ENCODE peak calls at places on chromosomes 1 and 21, in eight cellular contexts. One of them, this sample, is unnamed.

GRCh38 chr1:11046625-11047365 is at the start of gene MASP2:
- DNase-seq in CD4-positive, alpha-beta memory T cell: no peak
- DNase-seq in PC-3: no peak
- DNase-seq in HCT116: no peak
- DNase-seq in OCI-LY7: no peak
- DNase-seq in left ventricle myocardium inferior: no peak
- DNase-seq in sigmoid colon: peak; percentile 58
- DNase-seq in mucosa of descending colon: no peak
- DNase-seq in this sample: no peak

GRCh38 chr1:151619489-151620093 is 7.7 kb downstream of the SNX27 start:
- DNase-seq in sigmoid colon: no peak
- DNase-seq in HCT116: no peak
- DNase-seq in CD4-positive, alpha-beta memory T cell: no peak
- DNase-seq in PC-3: peak; percentile 75
- DNase-seq in left ventricle myocardium inferior: no peak
- DNase-seq in OCI-LY7: no peak
- DNase-seq in mucosa of descending colon: no peak
- DNase-seq in this sample: no peak

GRCh38 chr1:143665606-143666005 is 306.2 kb downstream of the FAM72C start:
- DNase-seq in mucosa of descending colon: no peak
- DNase-seq in HCT116: no peak
- DNase-seq in PC-3: no peak
- DNase-seq in OCI-LY7: no peak
- DNase-seq in left ventricle myocardium inferior: no peak
- DNase-seq in CD4-positive, alpha-beta memory T cell: no peak
- DNase-seq in sigmoid colon: no peak
- DNase-seq in this sample: no peak

GRCh38 chr21:31986035-31986856 is 113.4 kb downstream of the HUNK start:
- DNase-seq in PC-3: no peak
- DNase-seq in OCI-LY7: no peak
- DNase-seq in sigmoid colon: no peak
- DNase-seq in mucosa of descending colon: no peak
- DNase-seq in HCT116: no peak
- DNase-seq in left ventricle myocardium inferior: no peak
- DNase-seq in CD4-positive, alpha-beta memory T cell: no peak
- DNase-seq in this sample: no peak

GRCh38 chr1:100928128-100928527 is 32.2 kb downstream of the SLC30A7 start:
- DNase-seq in mucosa of descending colon: no peak
- DNase-seq in PC-3: no peak
- DNase-seq in sigmoid colon: no peak
- DNase-seq in CD4-positive, alpha-beta memory T cell: no peak
- DNase-seq in OCI-LY7: no peak
- DNase-seq in HCT116: no peak
- DNase-seq in left ventricle myocardium inferior: no peak
- DNase-seq in this sample: no peak

GRCh38 chr1:233025156-233025555 is 74.7 kb downstream of the NTPCR start:
- DNase-seq in sigmoid colon: no peak
- DNase-seq in CD4-positive, alpha-beta memory T cell: no peak
- DNase-seq in HCT116: no peak
- DNase-seq in OCI-LY7: peak; percentile 8
- DNase-seq in PC-3: peak; percentile 67
- DNase-seq in mucosa of descending colon: peak; percentile 83
- DNase-seq in left ventricle myocardium inferior: peak; percentile 36
- DNase-seq in this sample: peak; percentile 47

GRCh38 chr21:45778686-45779085 is 135.2 kb downstream of the PCBP3 start:
- DNase-seq in CD4-positive, alpha-beta memory T cell: no peak
- DNase-seq in OCI-LY7: no peak
- DNase-seq in PC-3: no peak
- DNase-seq in mucosa of descending colon: no peak
- DNase-seq in sigmoid colon: no peak
- DNase-seq in HCT116: no peak
- DNase-seq in left ventricle myocardium inferior: no peak
- DNase-seq in this sample: no peak

GRCh38 chr1:65812065-65812464 is 19.4 kb downstream of the PDE4B start:
- DNase-seq in sigmoid colon: no peak
- DNase-seq in left ventricle myocardium inferior: peak; percentile 12
- DNase-seq in OCI-LY7: no peak
- DNase-seq in mucosa of descending colon: peak; percentile 37
- DNase-seq in CD4-positive, alpha-beta memory T cell: no peak
- DNase-seq in PC-3: peak; percentile 82
- DNase-seq in HCT116: peak; percentile 45
- DNase-seq in this sample: no peak

GRCh38 chr1:29478046-29478791 is 241.9 kb downstream of the PTPRU start:
- DNase-seq in PC-3: no peak
- DNase-seq in sigmoid colon: peak; percentile 58
- DNase-seq in HCT116: no peak
- DNase-seq in left ventricle myocardium inferior: no peak
- DNase-seq in CD4-positive, alpha-beta memory T cell: no peak
- DNase-seq in OCI-LY7: no peak
- DNase-seq in mucosa of descending colon: no peak
- DNase-seq in this sample: no peak

GRCh38 chr1:183094376-183094775 is 71.2 kb downstream of the LAMC1 start:
- DNase-seq in CD4-positive, alpha-beta memory T cell: no peak
- DNase-seq in HCT116: no peak
- DNase-seq in OCI-LY7: no peak
- DNase-seq in mucosa of descending colon: no peak
- DNase-seq in PC-3: no peak
- DNase-seq in sigmoid colon: no peak
- DNase-seq in left ventricle myocardium inferior: no peak
- DNase-seq in this sample: no peak

GRCh38 chr1:183090386-183091006 is 67.3 kb downstream of the LAMC1 start:
- DNase-seq in CD4-positive, alpha-beta memory T cell: no peak
- DNase-seq in OCI-LY7: no peak
- DNase-seq in left ventricle myocardium inferior: peak; percentile 67
- DNase-seq in sigmoid colon: peak; percentile 94
- DNase-seq in PC-3: no peak
- DNase-seq in HCT116: no peak
- DNase-seq in mucosa of descending colon: no peak
- DNase-seq in this sample: no peak

GRCh38 chr1:183093821-183094287 is 70.6 kb downstream of the LAMC1 start:
- DNase-seq in sigmoid colon: no peak
- DNase-seq in mucosa of descending colon: no peak
- DNase-seq in left ventricle myocardium inferior: no peak
- DNase-seq in PC-3: peak; percentile 76
- DNase-seq in CD4-positive, alpha-beta memory T cell: no peak
- DNase-seq in OCI-LY7: no peak
- DNase-seq in HCT116: peak; percentile 24
- DNase-seq in this sample: peak; percentile 32

GRCh38 chr1:183093066-183093668 is 69.9 kb downstream of the LAMC1 start:
- DNase-seq in HCT116: no peak
- DNase-seq in mucosa of descending colon: no peak
- DNase-seq in sigmoid colon: no peak
- DNase-seq in CD4-positive, alpha-beta memory T cell: no peak
- DNase-seq in OCI-LY7: no peak
- DNase-seq in PC-3: no peak
- DNase-seq in left ventricle myocardium inferior: no peak
- DNase-seq in this sample: no peak

GRCh38 chr1:183092350-183092749 is 69.1 kb downstream of the LAMC1 start:
- DNase-seq in CD4-positive, alpha-beta memory T cell: no peak
- DNase-seq in mucosa of descending colon: no peak
- DNase-seq in left ventricle myocardium inferior: no peak
- DNase-seq in OCI-LY7: no peak
- DNase-seq in sigmoid colon: no peak
- DNase-seq in HCT116: no peak
- DNase-seq in PC-3: no peak
- DNase-seq in this sample: no peak
- H3K4me1 ChIP-seq in CD4-positive, alpha-beta memory T cell: no peaks in the 10 kb centered on the region
- H3K4me1 ChIP-seq in mucosa of descending colon: no peaks in the 10 kb centered on the region
- H3K4me1 ChIP-seq in left ventricle myocardium inferior: peaks cover 96% of the 10 kb centered on the region
- H3K4me1 ChIP-seq in OCI-LY7: peaks cover 7% of the 10 kb centered on the region
- H3K4me1 ChIP-seq in sigmoid colon: peaks cover 90% of the 10 kb centered on the region
- H3K4me1 ChIP-seq in HCT116: peaks cover 50% of the 10 kb centered on the region
- H3K4me1 ChIP-seq in PC-3: peaks cover 36% of the 10 kb centered on the region
- H3K4me1 ChIP-seq in this sample: peaks cover 26% of the 10 kb centered on the region

GRCh38 chr21:33061233-33061632 is 8.7 kb upstream of the OLIG1 start:
- DNase-seq in CD4-positive, alpha-beta memory T cell: no peak
- DNase-seq in PC-3: no peak
- DNase-seq in left ventricle myocardium inferior: no peak
- DNase-seq in OCI-LY7: no peak
- DNase-seq in sigmoid colon: no peak
- DNase-seq in HCT116: no peak
- DNase-seq in mucosa of descending colon: no peak
- DNase-seq in this sample: no peak
- H3K4me1 ChIP-seq in CD4-positive, alpha-beta memory T cell: no peaks in the 10 kb centered on the region
- H3K4me1 ChIP-seq in PC-3: no peaks in the 10 kb centered on the region
- H3K4me1 ChIP-seq in left ventricle myocardium inferior: peaks cover 13% of the 10 kb centered on the region
- H3K4me1 ChIP-seq in OCI-LY7: no peaks in the 10 kb centered on the region
- H3K4me1 ChIP-seq in sigmoid colon: no peaks in the 10 kb centered on the region
- H3K4me1 ChIP-seq in HCT116: no peaks in the 10 kb centered on the region
- H3K4me1 ChIP-seq in mucosa of descending colon: no peaks in the 10 kb centered on the region
- H3K4me1 ChIP-seq in this sample: no peaks in the 10 kb centered on the region

GRCh38 chr1:2821970-2822620 is 20.6 kb upstream of the TTC34 start:
- DNase-seq in mucosa of descending colon: peak; percentile 55
- DNase-seq in PC-3: peak; percentile 41
- DNase-seq in HCT116: no peak
- DNase-seq in CD4-positive, alpha-beta memory T cell: peak; percentile 25
- DNase-seq in sigmoid colon: no peak
- DNase-seq in OCI-LY7: peak; percentile 7
- DNase-seq in left ventricle myocardium inferior: peak; percentile 48
- DNase-seq in this sample: peak; percentile 11
- H3K4me1 ChIP-seq in mucosa of descending colon: no peaks in the 10 kb centered on the region
- H3K4me1 ChIP-seq in PC-3: no peaks in the 10 kb centered on the region
- H3K4me1 ChIP-seq in HCT116: no peaks in the 10 kb centered on the region
- H3K4me1 ChIP-seq in CD4-positive, alpha-beta memory T cell: no peaks in the 10 kb centered on the region
- H3K4me1 ChIP-seq in sigmoid colon: peaks cover 7% of the 10 kb centered on the region
- H3K4me1 ChIP-seq in OCI-LY7: no peaks in the 10 kb centered on the region
- H3K4me1 ChIP-seq in left ventricle myocardium inferior: no peaks in the 10 kb centered on the region
- H3K4me1 ChIP-seq in this sample: no peaks in the 10 kb centered on the region

GRCh38 chr1:9242338-9242969 is 7.9 kb downstream of the H6PD start:
- DNase-seq in OCI-LY7: no peak
- DNase-seq in left ventricle myocardium inferior: peak; percentile 86
- DNase-seq in CD4-positive, alpha-beta memory T cell: no peak
- DNase-seq in sigmoid colon: peak; percentile 95
- DNase-seq in PC-3: no peak
- DNase-seq in HCT116: no peak
- DNase-seq in mucosa of descending colon: no peak
- DNase-seq in this sample: no peak
- H3K4me1 ChIP-seq in OCI-LY7: peaks cover 14% of the 10 kb centered on the region
- H3K4me1 ChIP-seq in left ventricle myocardium inferior: peaks cover 100% of the 10 kb centered on the region
- H3K4me1 ChIP-seq in CD4-positive, alpha-beta memory T cell: peaks cover 40% of the 10 kb centered on the region
- H3K4me1 ChIP-seq in sigmoid colon: peaks cover 76% of the 10 kb centered on the region
- H3K4me1 ChIP-seq in PC-3: no peaks in the 10 kb centered on the region
- H3K4me1 ChIP-seq in HCT116: peaks cover 10% of the 10 kb centered on the region
- H3K4me1 ChIP-seq in mucosa of descending colon: peaks cover 35% of the 10 kb centered on the region
- H3K4me1 ChIP-seq in this sample: peaks cover 9% of the 10 kb centered on the region

GRCh38 chr1:70355111-70355407 is 537 bp upstream of the ANKRD13C start:
- DNase-seq in PC-3: no peak
- DNase-seq in HCT116: no peak
- DNase-seq in left ventricle myocardium inferior: no peak
- DNase-seq in CD4-positive, alpha-beta memory T cell: no peak
- DNase-seq in OCI-LY7: no peak
- DNase-seq in mucosa of descending colon: no peak
- DNase-seq in sigmoid colon: no peak
- DNase-seq in this sample: no peak

GRCh38 chr1:70353038-70353437 is 1.5 kb downstream of the ANKRD13C start:
- DNase-seq in sigmoid colon: no peak
- DNase-seq in PC-3: no peak
- DNase-seq in left ventricle myocardium inferior: no peak
- DNase-seq in HCT116: no peak
- DNase-seq in CD4-positive, alpha-beta memory T cell: no peak
- DNase-seq in OCI-LY7: no peak
- DNase-seq in mucosa of descending colon: no peak
- DNase-seq in this sample: no peak

GRCh38 chr1:70354332-70355110 is at the start of gene ANKRD13C:
- DNase-seq in left ventricle myocardium inferior: peak; percentile 93
- DNase-seq in PC-3: peak; percentile 95
- DNase-seq in HCT116: peak; percentile 92
- DNase-seq in mucosa of descending colon: peak; percentile 96
- DNase-seq in CD4-positive, alpha-beta memory T cell: peak; percentile 94
- DNase-seq in sigmoid colon: peak; percentile 97
- DNase-seq in OCI-LY7: peak; percentile 96
- DNase-seq in this sample: peak; percentile 96

GRCh38 chr1:70358921-70359564 is 4.5 kb upstream of the ANKRD13C start:
- DNase-seq in CD4-positive, alpha-beta memory T cell: no peak
- DNase-seq in PC-3: peak; percentile 91
- DNase-seq in OCI-LY7: no peak
- DNase-seq in HCT116: no peak
- DNase-seq in left ventricle myocardium inferior: no peak
- DNase-seq in mucosa of descending colon: no peak
- DNase-seq in sigmoid colon: no peak
- DNase-seq in this sample: no peak

DNA sequence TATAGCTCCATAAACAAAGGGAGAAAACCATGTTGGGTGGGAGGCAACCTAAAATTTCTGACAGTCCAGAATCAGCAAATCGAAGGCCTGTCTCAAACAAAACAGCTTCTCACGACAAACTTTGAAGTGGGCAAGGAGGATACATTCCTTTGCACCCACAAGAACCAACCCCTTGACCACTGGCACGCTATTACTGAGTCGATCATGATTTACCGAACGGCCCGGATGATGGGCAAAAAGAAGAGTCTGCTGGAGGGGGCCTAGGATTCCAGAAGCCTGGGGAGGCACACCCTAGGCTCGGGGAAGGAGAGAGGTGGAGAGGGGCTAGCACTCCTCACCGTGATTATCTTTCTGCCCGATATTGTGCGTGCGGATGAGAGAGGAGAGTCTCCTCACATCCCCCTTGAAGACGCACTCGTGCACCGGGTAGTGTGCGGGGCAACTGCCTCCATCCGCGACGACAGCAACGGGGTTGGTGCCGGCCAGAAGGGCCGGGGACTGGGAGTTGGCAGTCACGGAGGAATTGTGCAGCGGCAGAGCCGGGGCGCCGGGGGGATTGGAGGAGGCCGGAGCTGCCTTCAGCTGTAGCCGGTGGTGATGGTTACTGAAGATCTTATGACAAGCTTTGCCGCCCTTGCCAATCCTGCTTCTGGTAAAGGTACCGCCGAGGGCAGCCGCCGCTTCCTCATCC is 736 bp downstream of the ANKRD13C start:
- DNase-seq in mucosa of descending colon: no peak
- DNase-seq in CD4-positive, alpha-beta memory T cell: no peak
- DNase-seq in left ventricle myocardium inferior: no peak
- DNase-seq in OCI-LY7: no peak
- DNase-seq in PC-3: peak; percentile 82
- DNase-seq in sigmoid colon: no peak
- DNase-seq in HCT116: no peak
- DNase-seq in this sample: peak; percentile 43
- H3K4me1 ChIP-seq in mucosa of descending colon: peaks cover 26% of the 10 kb centered on the region
- H3K4me1 ChIP-seq in CD4-positive, alpha-beta memory T cell: peaks cover 53% of the 10 kb centered on the region
- H3K4me1 ChIP-seq in left ventricle myocardium inferior: peaks cover 73% of the 10 kb centered on the region
- H3K4me1 ChIP-seq in OCI-LY7: peaks cover 20% of the 10 kb centered on the region
- H3K4me1 ChIP-seq in PC-3: peaks cover 56% of the 10 kb centered on the region
- H3K4me1 ChIP-seq in sigmoid colon: peaks cover 54% of the 10 kb centered on the region
- H3K4me1 ChIP-seq in HCT116: peaks cover 19% of the 10 kb centered on the region
- H3K4me1 ChIP-seq in this sample: peaks cover 12% of the 10 kb centered on the region

DNA sequence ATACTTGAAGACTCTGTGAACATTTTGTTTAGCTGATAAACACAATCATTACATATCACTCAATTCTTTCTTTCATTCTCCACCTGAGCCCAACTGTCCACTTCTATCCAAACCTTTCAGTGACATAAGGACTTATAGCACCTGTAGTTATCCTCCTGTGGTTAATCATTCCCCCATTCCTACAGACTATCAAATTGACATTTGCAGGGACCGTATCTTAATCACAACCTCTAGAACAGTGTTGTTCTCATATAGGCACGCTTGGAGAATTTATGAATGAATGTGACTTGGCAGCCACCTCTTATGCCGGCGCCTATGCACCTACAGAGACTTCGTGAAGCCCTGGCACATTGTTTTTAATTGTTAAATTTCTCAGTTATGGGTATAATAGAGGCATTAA is 83.9 kb upstream of the CXADR start:
- DNase-seq in CD4-positive, alpha-beta memory T cell: no peak
- DNase-seq in PC-3: no peak
- DNase-seq in OCI-LY7: no peak
- DNase-seq in mucosa of descending colon: no peak
- DNase-seq in left ventricle myocardium inferior: no peak
- DNase-seq in HCT116: no peak
- DNase-seq in sigmoid colon: no peak
- DNase-seq in this sample: no peak
- H3K4me1 ChIP-seq in CD4-positive, alpha-beta memory T cell: no peaks in the 10 kb centered on the region
- H3K4me1 ChIP-seq in PC-3: no peaks in the 10 kb centered on the region
- H3K4me1 ChIP-seq in OCI-LY7: peaks cover 67% of the 10 kb centered on the region
- H3K4me1 ChIP-seq in mucosa of descending colon: peaks cover 3% of the 10 kb centered on the region
- H3K4me1 ChIP-seq in left ventricle myocardium inferior: no peaks in the 10 kb centered on the region
- H3K4me1 ChIP-seq in HCT116: no peaks in the 10 kb centered on the region
- H3K4me1 ChIP-seq in sigmoid colon: no peaks in the 10 kb centered on the region
- H3K4me1 ChIP-seq in this sample: no peaks in the 10 kb centered on the region